ENCODE peak calls at places on chromosomes 12 and 14, in eight cellular contexts. H is epithelial cell of esophagus; L is GM13976; C is Caco-2; U is SK-N-SH; W is stimulated activated CD4-positive, alpha-beta T cell treated with anti-CD3 and anti-CD28 coated beads, Interleukin-4, amount 100 ng/mL, for 48 hours; M is CD8-positive, alpha-beta T cell; J is COR-L47. T is an unnamed sample.

GRCh38 chr12:52203126-52203921 is 11.5 kb upstream of the KRT80 start:
- DNase-seq in H (peak; percentile 92), L (no peak), C (peak; percentile 34), U (peak; percentile 63), W (no peak), M (no peak), J (peak; percentile 88), T (peak; percentile 65)

GRCh38 chr14:68800361-68800760 is 7.5 kb upstream of the ZFP36L1 start:
- DNase-seq in H (peak; percentile 57), L (no peak), C (no peak), U (no peak), W (no peak), M (no peak), J (no peak), T (no peak)

GRCh38 chr14:23147676-23148075 is 28.6 kb upstream of the CEBPE start:
- DNase-seq in H (peak; percentile 86), L (no peak), C (no peak), U (no peak), W (no peak), M (no peak), J (no peak), T (no peak)

GRCh38 chr12:65526311-65526710 is 247.8 kb downstream of the MSRB3 start:
- DNase-seq in H (peak; percentile 74), L (no peak), C (no peak), U (no peak), W (no peak), M (no peak), J (no peak), T (no peak)

GRCh38 chr12:92769124-92769901 is 66.5 kb downstream of the PLEKHG7 start:
- DNase-seq in H (peak; percentile 43), L (peak; percentile 50), C (no peak), U (no peak), W (no peak), M (no peak), J (no peak), T (no peak)

GRCh38 chr12:53805801-53806200 is 54.0 kb upstream of the CISTR start:
- DNase-seq in H (peak; percentile 41), L (no peak), C (no peak), U (no peak), W (no peak), M (no peak), J (no peak), T (no peak)

GRCh38 chr14:85233756-85234545 is 296.0 kb upstream of the FLRT2 start:
- DNase-seq in H (peak; percentile 91), L (no peak), C (no peak), U (no peak), W (no peak), M (no peak), J (no peak), T (no peak)

GRCh38 chr14:21419528-21419927 is 35.7 kb upstream of the SUPT16H start:
- DNase-seq in H (no peak), L (no peak), C (no peak), U (no peak), W (no peak), M (no peak), J (no peak), T (no peak)

GRCh38 chr12:30700216-30700900 is 4.7 kb upstream of the IPO8 start:
- DNase-seq in H (no peak), L (no peak), C (no peak), U (no peak), W (no peak), M (no peak), J (no peak), T (no peak)

GRCh38 chr12:62660763-62661162 is 194.1 kb downstream of the MON2 start:
- DNase-seq in H (peak; percentile 89), L (no peak), C (no peak), U (no peak), W (no peak), M (no peak), J (no peak), T (peak; percentile 67)

GRCh38 chr12:88375301-88375959 is 204.8 kb downstream of the KITLG start:
- DNase-seq in H (peak; percentile 67), L (no peak), C (no peak), U (no peak), W (no peak), M (no peak), J (no peak), T (no peak)

GRCh38 chr12:11829764-11830194 is 180.3 kb downstream of the ETV6 start:
- DNase-seq in H (no peak), L (no peak), C (no peak), U (no peak), W (no peak), M (no peak), J (no peak), T (no peak)

GRCh38 chr14:39310071-39310470 is 76.4 kb downstream of the MIA2 start:
- DNase-seq in H (no peak), L (no peak), C (no peak), U (no peak), W (no peak), M (no peak), J (no peak), T (no peak)

GRCh38 chr14:65222434-65222833 is 120.1 kb upstream of the MAX start:
- DNase-seq in H (peak; percentile 60), L (peak; percentile 67), C (peak; percentile 57), U (peak; percentile 48), W (peak; percentile 42), M (peak; percentile 12), J (peak; percentile 26), T (no peak)

GRCh38 chr14:55118761-55119160 is 10.3 kb upstream of the LGALS3 start:
- DNase-seq in H (no peak), L (no peak), C (no peak), U (no peak), W (no peak), M (no peak), J (no peak), T (no peak)

T was measured in BJ.